ENCODE peak calls at places on chromosomes 4 and X, in five cellular contexts. M is K562, V is H1, Q is HepG2, U is A549. I is an unnamed sample.

GRCh38 chrX:103754401-103754800 is 22.2 kb upstream of the PLP1 start:
- DNase-seq in M (no peak), V (no peak), Q (no peak), U (no peak), I (no peak)

GRCh38 chr4:6962211-6963041 is 52.8 kb downstream of the TBC1D14 start:
- DNase-seq in M (no peak), V (no peak), Q (no peak), U (no peak), I (no peak)

GRCh38 chr4:152990471-152991131 is 54.5 kb downstream of the FHDC1 start:
- DNase-seq in M (peak; percentile 56), V (no peak), Q (no peak), U (peak; percentile 14), I (no peak)

GRCh38 chrX:133185938-133186337 is 32.2 kb downstream of the TFDP3 start:
- DNase-seq in M (no peak), V (no peak), Q (peak; percentile 24), U (no peak), I (no peak)

GRCh38 chr4:81839347-81840042 is 367.8 kb upstream of the RASGEF1B start:
- DNase-seq in M (no peak), V (no peak), Q (no peak), U (no peak), I (no peak)

GRCh38 chrX:57772637-57773036 is 92.6 kb upstream of the NLRP2B start:
- DNase-seq in M (no peak), V (no peak), Q (no peak), U (peak; percentile 10), I (no peak)

GRCh38 chr4:41204400-41204978 is 9.9 kb downstream of the APBB2 start:
- DNase-seq in M (no peak), V (no peak), Q (peak; percentile 30), U (peak; percentile 9), I (peak; percentile 80)

GRCh38 chr4:10296730-10297129 is 160.5 kb downstream of the ZNF518B start:
- DNase-seq in M (no peak), V (no peak), Q (no peak), U (no peak), I (no peak)

GRCh38 chrX:123749643-123750042 is 16.8 kb upstream of the THOC2 start:
- DNase-seq in M (no peak), V (no peak), Q (no peak), U (no peak), I (no peak)

GRCh38 chrX:107629533-107629909 is 1.2 kb downstream of the PRPS1 start:
- DNase-seq in M (peak; percentile 27), V (no peak), Q (peak; percentile 6), U (peak; percentile 48), I (peak; percentile 5)

GRCh38 chrX:70436380-70436779 is 8.3 kb upstream of the DLG3 start:
- DNase-seq in M (peak; percentile 68), V (no peak), Q (no peak), U (no peak), I (no peak)

GRCh38 chrX:12137982-12138365 is 299 bp upstream of the FRMPD4 start:
- DNase-seq in M (no peak), V (no peak), Q (no peak), U (peak; percentile 7), I (no peak)

GRCh38 chrX:21974011-21974385 is 33.5 kb downstream of the SMS start:
- DNase-seq in M (no peak), V (no peak), Q (no peak), U (no peak), I (no peak)

GRCh38 chrX:115459883-115460564 is 101.0 kb upstream of the PLS3 start:
- DNase-seq in M (no peak), V (no peak), Q (no peak), U (no peak), I (no peak)

GRCh38 chrX:120456973-120457372 is 12.1 kb downstream of the LAMP2 start:
- DNase-seq in M (no peak), V (no peak), Q (no peak), U (no peak), I (no peak)

GRCh38 chrX:66110112-66110511 is 53.9 kb upstream of the HEPH start:
- DNase-seq in M (peak; percentile 47), V (no peak), Q (no peak), U (peak; percentile 9), I (peak; percentile 1)

GRCh38 chrX:1466232-1466661 is 13.5 kb upstream of the ASMTL start:
- DNase-seq in M (no peak), V (no peak), Q (no peak), U (no peak), I (no peak)

GRCh38 chr4:165875446-165875845 is 2.4 kb downstream of the TLL1 start:
- DNase-seq in M (no peak), V (no peak), Q (no peak), U (no peak), I (no peak)

GRCh38 chr4:21845663-21846062 is 102.9 kb downstream of the KCNIP4 start:
- DNase-seq in M (no peak), V (no peak), Q (no peak), U (no peak), I (no peak)

GRCh38 chr4:40264995-40265909 is 68.4 kb downstream of the RHOH start:
- DNase-seq in M (peak; percentile 71), V (no peak), Q (no peak), U (no peak), I (no peak)

GRCh38 chrX:18354369-18355329 is at the start of gene SCML2:
- DNase-seq in M (peak; percentile 75), V (no peak), Q (peak; percentile 5), U (peak; percentile 60), I (peak; percentile 26)

GRCh38 chr4:78213218-78213617 is 156.1 kb downstream of the FRAS1 start:
- DNase-seq in M (no peak), V (no peak), Q (no peak), U (no peak), I (no peak)

GRCh38 chr4:11503166-11503565 is 74.5 kb upstream of the HS3ST1 start:
- DNase-seq in M (no peak), V (no peak), Q (no peak), U (no peak), I (no peak)

GRCh38 chrX:997631-998137 is 214.8 kb downstream of the CRLF2 start:
- DNase-seq in M (no peak), V (peak; percentile 39), Q (no peak), U (no peak), I (no peak)

GRCh38 chr4:3469386-3470243 is 6.5 kb downstream of the DOK7 start:
- DNase-seq in M (no peak), V (no peak), Q (no peak), U (no peak), I (no peak)

GRCh38 chr4:123398151-123398802 is 1.7 kb downstream of the SPRY1 start:
- DNase-seq in M (peak; percentile 47), V (no peak), Q (no peak), U (peak; percentile 59), I (peak; percentile 65)

GRCh38 chr4:6472387-6473263 is at the start of gene PPP2R2C:
- DNase-seq in M (peak; percentile 72), V (no peak), Q (no peak), U (peak; percentile 26), I (no peak)

GRCh38 chr4:122776916-122777315 is 44.4 kb downstream of the BBS12 start:
- DNase-seq in M (no peak), V (no peak), Q (no peak), U (no peak), I (peak; percentile 74)

DNA sequence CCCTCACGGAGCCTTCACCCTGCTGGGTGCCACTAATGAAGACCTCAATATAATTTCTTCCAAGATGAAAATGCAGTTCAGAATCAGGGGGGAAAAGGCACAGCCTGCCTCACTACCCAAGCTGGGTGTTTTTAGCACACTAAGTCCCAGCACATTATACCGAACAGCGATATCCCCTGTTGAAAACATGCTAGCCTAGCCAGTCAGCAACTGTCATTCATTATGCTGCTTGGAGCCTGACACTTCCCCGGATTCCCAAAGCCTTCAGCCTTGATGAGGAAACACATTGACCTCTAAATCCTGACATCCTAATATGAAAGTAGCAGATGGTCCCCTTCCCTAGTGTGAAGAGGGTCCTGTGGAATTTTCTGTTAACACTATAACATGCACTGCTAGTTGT is 55.9 kb downstream of the SLC7A11 start:
- DNase-seq in M (no peak), V (no peak), Q (no peak), U (no peak), I (no peak)
- TF ChIP-seq JUN in M (no peak), V (no peak), Q (no peak), U (no peak), I (no peak)

DNA sequence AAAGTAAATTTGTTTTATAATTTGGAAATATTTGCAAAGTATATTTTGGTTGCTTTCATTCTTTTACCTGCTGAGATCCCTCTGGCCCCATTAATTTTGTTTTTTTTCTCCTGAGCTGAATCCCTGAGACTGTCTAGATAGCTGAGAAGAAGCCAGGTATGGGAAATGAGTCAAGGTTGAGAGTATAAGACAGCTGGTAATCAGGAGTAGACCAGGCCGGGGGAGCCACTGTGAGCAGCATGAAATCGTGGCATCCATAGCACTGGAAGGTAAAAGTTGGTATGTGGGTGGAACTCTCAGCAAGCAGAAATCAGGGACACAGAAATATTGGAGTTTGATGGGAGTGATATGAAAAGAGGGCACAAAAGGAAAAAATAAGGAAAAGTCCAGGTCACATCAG is 164.5 kb downstream of the FHIP1A start:
- DNase-seq in M (no peak), V (no peak), Q (no peak), U (no peak), I (no peak)
- TF ChIP-seq CTCF in M (no peak), V (no peak), Q (no peak), U (no peak), I (no peak)

GRCh38 chr4:118684873-118685811 is at the start of gene METTL14:
- DNase-seq in M (peak; percentile 82), V (peak; percentile 86), Q (peak; percentile 88), U (peak; percentile 89), I (peak; percentile 94)

GRCh38 chr4:118683513-118683912 is 1.7 kb upstream of the METTL14 start:
- DNase-seq in M (no peak), V (no peak), Q (peak; percentile 49), U (peak; percentile 28), I (no peak)

GRCh38 chr4:118680808-118681207 is 4.4 kb upstream of the METTL14 start:
- DNase-seq in M (no peak), V (no peak), Q (no peak), U (peak; percentile 5), I (no peak)

GRCh38 chr4:118682928-118683327 is 2.3 kb upstream of the METTL14 start:
- DNase-seq in M (peak; percentile 43), V (no peak), Q (peak; percentile 30), U (peak; percentile 25), I (no peak)
- H3K4me3 ChIP-seq in M (no peak overlapping the region), V (peak overlapping the region; percentile 38), Q (peak overlapping the region; percentile 55), U (no peak overlapping the region), I (no peak overlapping the region)

GRCh38 chr4:174119818-174120217 is 163.6 kb downstream of the FBXO8 start:
- DNase-seq in M (no peak), V (no peak), Q (no peak), U (no peak), I (no peak)

GRCh38 chr4:174117445-174117844 is 166.0 kb downstream of the FBXO8 start:
- DNase-seq in M (no peak), V (no peak), Q (no peak), U (no peak), I (no peak)

GRCh38 chr4:174118171-174118570 is 165.3 kb downstream of the FBXO8 start:
- DNase-seq in M (no peak), V (no peak), Q (no peak), U (no peak), I (no peak)

GRCh38 chr4:174120446-174121142 is 162.9 kb downstream of the FBXO8 start:
- DNase-seq in M (peak; percentile 47), V (no peak), Q (peak; percentile 62), U (peak; percentile 81), I (peak; percentile 65)

GRCh38 chr4:174119051-174119450 is 164.4 kb downstream of the FBXO8 start:
- DNase-seq in M (no peak), V (no peak), Q (no peak), U (peak; percentile 23), I (no peak)
- TF ChIP-seq JUN in M (no peak), V (no peak), Q (no peak), U (no peak), I (no peak)